ENCODE peak calls at places on chromosomes 1 and 21, in nine cellular contexts. Z is Kasumi-1; S is EL; X is effector CD4-positive, alpha-beta T cell; M is choroid plexus epithelial cell; Q is AG20443; N is stimulated activated CD8-positive, alpha-beta memory T cell treated with anti-CD3 and anti-CD28 coated beads, Interleukin-15, amount 100 ng/mL, for 4 hours; V is NCI-H748 treated with DMSO at 0.1 percent for 48 hours; K is stimulated activated CD4-positive, alpha-beta T cell treated with anti-CD3 and anti-CD28 coated beads, Interleukin-4, amount 100 ng/mL, for 4 hours. U is an unnamed sample.

GRCh38 chr21:41640756-41641509 is 125.9 kb downstream of the RIPK4 start:
- DNase-seq in Z (no peak), S (peak), X (no peak), M (no peak), Q (peak), N (no peak), V (no peak), K (no peak), U (peak)

GRCh38 chr1:113278777-113279176 is 111.5 kb upstream of the MAGI3 start:
- DNase-seq in Z (no peak), S (no peak), X (no peak), M (no peak), Q (no peak), N (no peak), V (no peak), K (no peak), U (no peak)

GRCh38 chr1:68347415-68347814 is 102.3 kb downstream of the RPE65 start:
- DNase-seq in Z (peak), S (no peak), X (no peak), M (no peak), Q (no peak), N (no peak), V (no peak), K (no peak), U (no peak)

GRCh38 chr1:29640428-29640785 is 404.1 kb downstream of the PTPRU start:
- DNase-seq in Z (no peak), S (no peak), X (no peak), M (no peak), Q (no peak), N (no peak), V (no peak), K (no peak), U (no peak)

GRCh38 chr1:51671527-51672325 is 54.8 kb downstream of the OSBPL9 start:
- DNase-seq in Z (no peak), S (peak), X (no peak), M (peak), Q (no peak), N (no peak), V (peak), K (no peak), U (peak)

GRCh38 chr1:230109871-230110667 is 43.0 kb downstream of the GALNT2 start:
- DNase-seq in Z (peak), S (no peak), X (no peak), M (no peak), Q (no peak), N (peak), V (no peak), K (peak), U (peak)

GRCh38 chr21:36079010-36079649 is 9.3 kb downstream of the CBR1 start:
- DNase-seq in Z (no peak), S (no peak), X (no peak), M (peak), Q (no peak), N (no peak), V (no peak), K (peak), U (no peak)

GRCh38 chr1:153567621-153568366 is 2.1 kb upstream of the S100A2 start:
- DNase-seq in Z (no peak), S (no peak), X (no peak), M (no peak), Q (no peak), N (no peak), V (no peak), K (peak), U (peak)

GRCh38 chr1:9900142-9901043 is 9.7 kb downstream of the CTNNBIP1 start:
- DNase-seq in Z (peak), S (no peak), X (no peak), M (no peak), Q (no peak), N (no peak), V (no peak), K (no peak), U (no peak)

GRCh38 chr1:229344139-229344538 is 1.3 kb upstream of the CCSAP start:
- DNase-seq in Z (no peak), S (no peak), X (no peak), M (no peak), Q (no peak), N (no peak), V (no peak), K (peak), U (no peak)

GRCh38 chr1:208595745-208596144 is 351.6 kb upstream of the PLXNA2 start:
- DNase-seq in Z (no peak), S (peak), X (no peak), M (peak), Q (no peak), N (no peak), V (no peak), K (no peak), U (peak)

GRCh38 chr1:232628335-232629214 is 1.4 kb downstream of the SIPA1L2 start:
- DNase-seq in Z (peak), S (peak), X (no peak), M (peak), Q (no peak), N (no peak), V (peak), K (no peak), U (peak)

GRCh38 chr1:3598522-3599285 is 12.6 kb downstream of the MEGF6 start:
- DNase-seq in Z (no peak), S (no peak), X (no peak), M (no peak), Q (no peak), N (no peak), V (no peak), K (no peak), U (no peak)

GRCh38 chr1:23475134-23475628 is 8.8 kb downstream of the ASAP3 start:
- DNase-seq in Z (no peak), S (peak), X (no peak), M (peak), Q (peak), N (no peak), V (no peak), K (no peak), U (peak)

GRCh38 chr1:93007941-93008577 is 46.8 kb upstream of the DIPK1A start:
- DNase-seq in Z (no peak), S (peak), X (no peak), M (peak), Q (peak), N (no peak), V (no peak), K (no peak), U (peak)

GRCh38 chr21:25457411-25457810 is 149.9 kb downstream of the MRPL39 start:
- DNase-seq in Z (peak), S (peak), X (no peak), M (peak), Q (peak), N (no peak), V (no peak), K (no peak), U (peak)

GRCh38 chr1:7584643-7585042 is 186.5 kb upstream of the VAMP3 start:
- DNase-seq in Z (no peak), S (no peak), X (no peak), M (no peak), Q (no peak), N (no peak), V (no peak), K (no peak), U (no peak)

GRCh38 chr1:24970399-24970753 is 40.3 kb upstream of the RUNX3 start:
- DNase-seq in Z (no peak), S (peak), X (no peak), M (peak), Q (peak), N (no peak), V (no peak), K (no peak), U (peak)

GRCh38 chr1:3708696-3709246 is 43.5 kb upstream of the CCDC27 start:
- DNase-seq in Z (no peak), S (no peak), X (no peak), M (no peak), Q (no peak), N (no peak), V (no peak), K (no peak), U (no peak)

GRCh38 chr1:195594773-195595172 is 1013.5 kb downstream of the KCNT2 start:
- DNase-seq in Z (no peak), S (no peak), X (no peak), M (no peak), Q (no peak), N (no peak), V (no peak), K (no peak), U (no peak)

GRCh38 chr1:68057050-68057449 is 6.6 kb upstream of the DIRAS3 start:
- DNase-seq in Z (no peak), S (no peak), X (no peak), M (no peak), Q (no peak), N (no peak), V (no peak), K (no peak), U (no peak)

GRCh38 chr1:162364498-162364897 is 12.2 kb downstream of the SPATA46 start:
- DNase-seq in Z (no peak), S (no peak), X (no peak), M (peak), Q (no peak), N (no peak), V (no peak), K (no peak), U (no peak)

GRCh38 chr21:39048064-39048463 is 135.2 kb downstream of the PSMG1 start:
- DNase-seq in Z (no peak), S (peak), X (no peak), M (peak), Q (no peak), N (no peak), V (peak), K (no peak), U (peak)

GRCh38 chr1:237864338-237865244 is 26.1 kb downstream of the ZP4 start:
- DNase-seq in Z (peak), S (peak), X (no peak), M (peak), Q (peak), N (no peak), V (no peak), K (no peak), U (no peak)

GRCh38 chr1:10107985-10108663 is 75.4 kb downstream of the UBE4B start:
- DNase-seq in Z (no peak), S (peak), X (no peak), M (peak), Q (peak), N (no peak), V (no peak), K (no peak), U (peak)

GRCh38 chr1:107782192-107782845 is 182.7 kb downstream of the VAV3 start:
- DNase-seq in Z (peak), S (peak), X (peak), M (peak), Q (peak), N (no peak), V (peak), K (no peak), U (peak)

GRCh38 chr1:215018555-215018954 is 64.0 kb upstream of the KCNK2 start:
- DNase-seq in Z (no peak), S (peak), X (no peak), M (no peak), Q (peak), N (no peak), V (no peak), K (no peak), U (peak)

GRCh38 chr1:203945030-203945429 is 83.6 kb downstream of the SNRPE start:
- DNase-seq in Z (no peak), S (no peak), X (no peak), M (no peak), Q (no peak), N (no peak), V (no peak), K (no peak), U (no peak)

GRCh38 chr1:151372411-151372934 is at the start of gene SELENBP1:
- DNase-seq in Z (no peak), S (peak), X (no peak), M (peak), Q (peak), N (no peak), V (peak), K (no peak), U (peak)

GRCh38 chr21:34844033-34844923 is 175.5 kb downstream of the CLIC6 start:
- DNase-seq in Z (no peak), S (peak), X (no peak), M (peak), Q (peak), N (no peak), V (no peak), K (no peak), U (peak)

GRCh38 chr1:162904579-162904978 is 43.6 kb upstream of the CCDC190 start:
- DNase-seq in Z (no peak), S (no peak), X (no peak), M (peak), Q (no peak), N (no peak), V (no peak), K (no peak), U (no peak)

GRCh38 chr1:96764469-96764868 is 42.9 kb downstream of the PTBP2 start:
- DNase-seq in Z (no peak), S (peak), X (no peak), M (peak), Q (no peak), N (no peak), V (no peak), K (no peak), U (peak)

GRCh38 chr1:218317061-218317460 is 28.1 kb upstream of the TGFB2 start:
- DNase-seq in Z (no peak), S (no peak), X (no peak), M (no peak), Q (no peak), N (no peak), V (no peak), K (no peak), U (no peak)

GRCh38 chr1:61782771-61783170 is 40.5 kb downstream of the PATJ start:
- DNase-seq in Z (no peak), S (no peak), X (peak), M (no peak), Q (no peak), N (peak), V (no peak), K (peak), U (no peak)

GRCh38 chr1:77282866-77283539 is 1.2 kb downstream of the AK5 start:
- DNase-seq in Z (no peak), S (peak), X (no peak), M (no peak), Q (peak), N (no peak), V (peak), K (peak), U (peak)

U was measured in IMR-90.